ENCODE peak calls at places on chromosomes 6 and 20, in five cellular contexts. B is prostate gland, K is ovary, J is SJSA1, U is psoas muscle. I is an unnamed sample.
A peak's percentile ranks its signal among the peaks of the same experiment; 100 is the strongest.

GRCh38 chr6:16759181-16759645 is 2.0 kb downstream of the ATXN1 start:
- DNase-seq in B (no peak), K (no peak), J (peak; percentile 66), U (no peak), I (peak; percentile 34)

GRCh38 chr6:54525731-54526130 is 217.5 kb downstream of the TINAG start:
- DNase-seq in B (no peak), K (no peak), J (peak; percentile 25), U (no peak), I (no peak)

GRCh38 chr6:112304680-112305079 is 42.5 kb upstream of the RFPL4B start:
- DNase-seq in B (no peak), K (no peak), J (no peak), U (no peak), I (no peak)

GRCh38 chr6:52136055-52136454 is 48.6 kb upstream of the PKHD1 start:
- DNase-seq in B (no peak), K (no peak), J (no peak), U (no peak), I (no peak)

GRCh38 chr20:54479138-54479906 is 3.9 kb downstream of the DOK5 start:
- DNase-seq in B (no peak), K (no peak), J (no peak), U (no peak), I (no peak)

GRCh38 chr6:145206247-145206907 is 528.9 kb downstream of the EPM2A start:
- DNase-seq in B (no peak), K (no peak), J (no peak), U (no peak), I (no peak)

GRCh38 chr6:89644864-89645263 is 6.3 kb upstream of the LYRM2 start:
- DNase-seq in B (no peak), K (no peak), J (no peak), U (no peak), I (no peak)

GRCh38 chr6:92790381-92790780 is 629.0 kb downstream of the EPHA7 start:
- DNase-seq in B (no peak), K (no peak), J (no peak), U (no peak), I (no peak)

GRCh38 chr6:79152269-79152737 is 74.2 kb upstream of the PHIP start:
- DNase-seq in B (peak; percentile 9), K (no peak), J (no peak), U (no peak), I (no peak)

GRCh38 chr20:37277253-37277593 is 12.2 kb upstream of the MANBAL start:
- DNase-seq in B (no peak), K (no peak), J (no peak), U (no peak), I (no peak)

GRCh38 chr20:37273988-37274387 is 12.4 kb upstream of the GHRH start:
- DNase-seq in B (no peak), K (no peak), J (no peak), U (no peak), I (no peak)

GRCh38 chr20:37271421-37271768 is 9.8 kb upstream of the GHRH start:
- DNase-seq in B (no peak), K (no peak), J (no peak), U (no peak), I (peak; percentile 35)

GRCh38 chr20:37276494-37277252 is 12.8 kb upstream of the MANBAL start:
- DNase-seq in B (peak; percentile 54), K (peak; percentile 87), J (no peak), U (peak; percentile 80), I (peak; percentile 71)

DNA sequence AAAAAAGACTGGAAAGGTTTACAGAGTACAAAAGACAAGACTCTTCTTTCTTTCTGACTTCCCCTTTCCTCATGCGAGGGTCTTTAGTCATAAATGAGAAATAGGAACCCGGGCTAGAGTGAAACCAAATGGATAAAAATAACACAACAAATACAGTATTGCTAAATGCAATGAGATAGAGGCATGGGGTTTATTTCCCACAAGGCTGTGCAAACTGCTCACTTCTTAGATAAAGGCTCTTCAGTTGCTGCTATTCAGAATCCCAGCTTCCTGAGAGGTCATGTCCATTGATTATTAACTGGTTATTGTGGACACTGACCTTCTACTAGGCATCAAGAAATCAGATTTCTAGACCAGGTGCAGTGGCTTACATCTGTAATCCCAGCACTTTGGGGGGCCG is 13.5 kb upstream of the GHRH start:
- DNase-seq in B (no peak), K (no peak), J (no peak), U (no peak), I (no peak)
- H3K4me1 ChIP-seq in B (no peaks in the 10 kb centered on the region), K (peaks cover 5% of the 10 kb centered on the region), J (no peaks in the 10 kb centered on the region), U (peaks cover 10% of the 10 kb centered on the region), I (peaks cover 5% of the 10 kb centered on the region)

GRCh38 chr6:151205971-151206600 is 33.7 kb upstream of the AKAP12 start:
- DNase-seq in B (no peak), K (no peak), J (no peak), U (no peak), I (no peak)
- H3K4me1 ChIP-seq in B (no peaks in the 10 kb centered on the region), K (peaks cover 4% of the 10 kb centered on the region), J (peaks cover 7% of the 10 kb centered on the region), U (no peaks in the 10 kb centered on the region), I (no peaks in the 10 kb centered on the region)

DNA sequence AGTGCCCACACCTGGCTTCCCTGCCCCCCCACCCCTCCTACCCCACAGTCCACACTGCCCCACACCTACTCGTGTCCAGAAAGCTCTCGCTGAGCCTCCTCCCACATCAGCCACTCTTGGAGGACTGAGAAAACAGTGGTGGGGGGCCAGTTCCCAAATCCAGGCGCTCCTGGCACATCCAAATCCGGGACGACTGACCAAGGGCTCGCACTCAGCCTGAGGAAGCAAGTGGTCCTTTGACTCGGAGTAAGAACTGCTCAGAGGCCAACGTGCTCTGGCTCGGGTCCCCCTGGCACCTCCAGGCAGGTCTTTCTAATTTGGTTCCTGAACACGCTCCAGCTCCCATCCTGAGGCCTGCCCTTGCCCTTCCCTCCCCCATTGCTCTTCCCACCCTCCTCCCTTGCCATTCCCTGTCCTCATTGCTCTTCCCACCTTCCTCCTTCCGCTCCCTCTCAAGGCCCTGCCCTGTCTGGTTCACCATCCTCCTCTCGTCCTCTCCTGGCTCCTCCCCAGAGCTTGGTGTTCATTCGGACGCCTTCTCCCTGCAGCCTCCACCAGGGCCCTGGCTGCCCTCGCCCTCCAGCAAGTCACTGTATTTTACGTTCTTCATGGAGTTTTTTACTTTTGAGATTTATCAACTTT is 83.6 kb downstream of the THBS2 start:
- DNase-seq in B (no peak), K (no peak), J (no peak), U (no peak), I (no peak)
- H3K4me1 ChIP-seq in B (no peaks in the 10 kb centered on the region), K (peaks cover 14% of the 10 kb centered on the region), J (peaks cover 69% of the 10 kb centered on the region), U (no peaks in the 10 kb centered on the region), I (no peaks in the 10 kb centered on the region)

GRCh38 chr6:107542170-107542569 is 52.3 kb downstream of the SOBP start:
- DNase-seq in B (no peak), K (no peak), J (no peak), U (peak; percentile 58), I (no peak)
- H3K4me1 ChIP-seq in B (no peaks in the 10 kb centered on the region), K (peaks cover 3% of the 10 kb centered on the region), J (peaks cover 6% of the 10 kb centered on the region), U (peaks cover 52% of the 10 kb centered on the region), I (no peaks in the 10 kb centered on the region)

DNA sequence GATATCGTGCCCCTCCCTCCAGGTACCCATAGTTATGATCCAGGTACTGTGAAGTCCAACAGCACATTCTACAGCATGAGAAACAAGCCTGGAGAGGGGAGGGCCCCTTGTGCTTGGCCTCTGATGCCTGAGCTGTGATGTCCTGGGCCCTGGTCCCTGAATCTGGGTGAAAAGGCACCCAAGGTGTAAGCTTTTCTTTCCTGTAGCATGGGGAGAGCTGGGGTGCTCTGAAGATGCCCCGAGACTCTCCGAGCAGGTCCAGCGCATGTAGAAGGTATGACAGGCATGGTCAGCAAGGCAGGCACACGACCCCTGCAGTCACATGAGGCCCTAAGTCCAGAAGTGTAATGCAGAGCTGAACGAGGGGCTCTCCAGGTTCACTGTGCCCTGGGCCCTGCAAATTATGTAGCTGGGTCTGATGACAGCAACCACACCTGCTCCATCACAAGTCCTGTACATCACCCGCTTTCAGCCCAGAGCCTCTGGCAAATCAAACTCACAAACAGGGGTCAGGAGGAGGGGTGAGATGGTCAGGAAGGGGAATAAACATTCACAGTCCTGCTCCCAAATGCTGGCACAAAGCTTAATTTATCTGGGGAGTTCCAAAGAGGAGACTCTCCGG is 1.8 kb upstream of the CTSZ start:
- DNase-seq in B (no peak), K (no peak), J (no peak), U (peak; percentile 18), I (no peak)
- H3K4me1 ChIP-seq in B (peaks cover 7% of the 10 kb centered on the region), K (peaks cover 10% of the 10 kb centered on the region), J (peaks cover 63% of the 10 kb centered on the region), U (peaks cover 18% of the 10 kb centered on the region), I (peaks cover 4% of the 10 kb centered on the region)

GRCh38 chr20:48728042-48728837 is 99.6 kb downstream of the PREX1 start:
- DNase-seq in B (no peak), K (no peak), J (peak; percentile 52), U (no peak), I (no peak)
- H3K4me1 ChIP-seq in B (no peaks in the 10 kb centered on the region), K (peaks cover 4% of the 10 kb centered on the region), J (peaks cover 14% of the 10 kb centered on the region), U (no peaks in the 10 kb centered on the region), I (no peaks in the 10 kb centered on the region)

GRCh38 chr6:80608881-80609280 is 502.4 kb downstream of the BCKDHB start:
- DNase-seq in B (no peak), K (no peak), J (peak; percentile 66), U (no peak), I (no peak)
- H3K4me1 ChIP-seq in B (no peaks in the 10 kb centered on the region), K (peaks cover 3% of the 10 kb centered on the region), J (peaks cover 52% of the 10 kb centered on the region), U (peaks cover 12% of the 10 kb centered on the region), I (no peaks in the 10 kb centered on the region)

GRCh38 chr20:57392512-57393271 is 1.5 kb downstream of the RBM38 start:
- DNase-seq in B (peak; percentile 44), K (peak; percentile 34), J (no peak), U (peak; percentile 78), I (peak; percentile 71)
- H3K4me1 ChIP-seq in B (peaks cover 5% of the 10 kb centered on the region), K (peaks cover 30% of the 10 kb centered on the region), J (peaks cover 34% of the 10 kb centered on the region), U (peaks cover 51% of the 10 kb centered on the region), I (no peaks in the 10 kb centered on the region)

DNA sequence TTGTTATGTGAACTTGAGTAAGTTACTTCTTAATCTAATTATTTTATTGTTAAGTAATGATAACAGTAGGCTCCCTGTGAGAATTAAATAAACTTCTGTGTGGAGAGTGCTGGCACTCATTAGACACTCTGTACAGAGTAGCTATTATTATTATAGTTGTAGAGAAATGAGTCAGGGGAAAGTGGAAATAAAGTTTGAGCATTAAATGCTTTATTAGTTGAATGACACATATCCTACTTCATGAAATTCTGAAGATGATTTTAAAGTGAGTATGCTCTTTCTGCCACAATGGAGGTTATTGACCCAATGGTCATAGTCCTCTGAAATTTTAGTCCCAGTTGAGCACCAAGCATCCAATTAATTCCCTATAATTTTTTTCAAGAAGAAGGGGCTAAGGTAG is 5.9 kb downstream of the ECI2 start:
- DNase-seq in B (no peak), K (no peak), J (no peak), U (no peak), I (no peak)
- H3K4me1 ChIP-seq in B (no peaks in the 10 kb centered on the region), K (peaks cover 2% of the 10 kb centered on the region), J (peaks cover 38% of the 10 kb centered on the region), U (peaks cover 14% of the 10 kb centered on the region), I (peaks cover 4% of the 10 kb centered on the region)

I was measured in small intestine.